ENCODE peak calls at places on chromosomes 7 and 10, in seven cellular contexts. B, U, J, X, N, F and I are unnamed samples.

GRCh38 chr10:49115015-49115795 is at the start of gene VSTM4:
- DNase-seq in B (no peak), U (no peak), J (peak; percentile 32), X (no peak), N (no peak), F (peak; percentile 73), I (peak; percentile 50)

GRCh38 chr10:123583639-123584418 is 82.3 kb upstream of the GPR26 start:
- DNase-seq in B (no peak), U (no peak), J (peak; percentile 67), X (peak; percentile 64), N (peak; percentile 93), F (peak; percentile 87), I (peak; percentile 90)

GRCh38 chr7:132249591-132249971 is 326.7 kb downstream of the PLXNA4 start:
- DNase-seq in B (no peak), U (no peak), J (no peak), X (no peak), N (no peak), F (no peak), I (peak; percentile 41)

GRCh38 chr7:30040938-30041337 is 12.7 kb downstream of the PLEKHA8 start:
- DNase-seq in B (no peak), U (no peak), J (no peak), X (no peak), N (no peak), F (no peak), I (no peak)

GRCh38 chr10:75378403-75378802 is 23.2 kb downstream of the ZNF503 start:
- DNase-seq in B (no peak), U (no peak), J (no peak), X (no peak), N (no peak), F (no peak), I (no peak)

GRCh38 chr7:126026421-126027088 is 1096.9 kb upstream of the POT1 start:
- DNase-seq in B (no peak), U (no peak), J (no peak), X (no peak), N (no peak), F (no peak), I (no peak)

GRCh38 chr10:28684986-28685580 is 7.8 kb downstream of the BAMBI start:
- DNase-seq in B (no peak), U (no peak), J (no peak), X (no peak), N (no peak), F (no peak), I (no peak)

GRCh38 chr7:30164567-30164966 is 29.8 kb downstream of the MTURN start:
- DNase-seq in B (peak; percentile 42), U (no peak), J (peak; percentile 54), X (peak; percentile 35), N (no peak), F (peak; percentile 16), I (no peak)

GRCh38 chr7:105647591-105647990 is 66.3 kb upstream of the EFCAB10 start:
- DNase-seq in B (no peak), U (no peak), J (no peak), X (no peak), N (no peak), F (no peak), I (no peak)

GRCh38 chr10:16986406-16987128 is 143.0 kb downstream of the CUBN start:
- DNase-seq in B (no peak), U (no peak), J (peak; percentile 84), X (no peak), N (no peak), F (no peak), I (no peak)

GRCh38 chr10:122044045-122044661 is 55.2 kb downstream of the TACC2 start:
- DNase-seq in B (no peak), U (no peak), J (peak; percentile 23), X (peak; percentile 38), N (no peak), F (peak; percentile 42), I (no peak)

GRCh38 chr10:52213511-52213831 is 100.6 kb upstream of the DKK1 start:
- DNase-seq in B (no peak), U (no peak), J (peak; percentile 31), X (no peak), N (no peak), F (no peak), I (no peak)

GRCh38 chr10:11824825-11825224 is 1.7 kb downstream of the PROSER2 start:
- DNase-seq in B (no peak), U (no peak), J (no peak), X (no peak), N (no peak), F (no peak), I (no peak)

GRCh38 chr10:74165530-74165901 is 14.5 kb downstream of the ADK start:
- DNase-seq in B (no peak), U (no peak), J (peak; percentile 67), X (no peak), N (no peak), F (no peak), I (no peak)